ENCODE peak calls at places on chromosomes 5 and 9, in eight cellular contexts. E is skeletal muscle cell; X is ELF-1; B is CD4-positive, alpha-beta memory T cell; G is left kidney; F is HEK293T; W is GM19239; S is neural progenitor cell. Z is an unnamed sample.

GRCh38 chr5:72325566-72326297 is 5.6 kb downstream of the PTCD2 start:
- DNase-seq in E (peak), X (no peak), B (no peak), G (no peak), F (no peak), W (no peak), S (no peak), Z (no peak)

GRCh38 chr5:62259699-62260220 is 46.2 kb upstream of the KIF2A start:
- DNase-seq in E (no peak), X (no peak), B (no peak), G (peak), F (no peak), W (no peak), S (no peak), Z (no peak)

GRCh38 chr5:84113246-84114118 is 271.2 kb downstream of the EDIL3 start:
- DNase-seq in E (no peak), X (peak), B (no peak), G (no peak), F (no peak), W (no peak), S (peak), Z (no peak)

GRCh38 chr9:133509179-133510083 is 15.3 kb downstream of the MYMK start:
- DNase-seq in E (no peak), X (peak), B (peak), G (peak), F (peak), W (no peak), S (peak), Z (no peak)

GRCh38 chr9:105683688-105684275 is 10.6 kb upstream of the TMEM38B start:
- DNase-seq in E (no peak), X (no peak), B (no peak), G (no peak), F (no peak), W (no peak), S (no peak), Z (no peak)

GRCh38 chr9:37746448-37747270 is 6.9 kb upstream of the TRMT10B start:
- DNase-seq in E (no peak), X (no peak), B (no peak), G (no peak), F (no peak), W (no peak), S (no peak), Z (no peak)

GRCh38 chr5:127203818-127204217 is 86.8 kb upstream of the MEGF10 start:
- DNase-seq in E (peak), X (no peak), B (no peak), G (no peak), F (no peak), W (no peak), S (no peak), Z (peak)

GRCh38 chr9:35067056-35067455 is 5.4 kb downstream of the VCP start:
- DNase-seq in E (no peak), X (no peak), B (no peak), G (no peak), F (no peak), W (no peak), S (no peak), Z (no peak)

GRCh38 chr5:143403607-143404415 is at the start of gene NR3C1:
- DNase-seq in E (peak), X (peak), B (peak), G (peak), F (peak), W (peak), S (peak), Z (no peak)

GRCh38 chr5:179414459-179415215 is 69.4 kb upstream of the ADAMTS2 start:
- DNase-seq in E (no peak), X (no peak), B (no peak), G (peak), F (no peak), W (no peak), S (no peak), Z (no peak)

GRCh38 chr5:102511666-102512065 is 12.9 kb upstream of the SLCO6A1 start:
- DNase-seq in E (peak), X (no peak), B (no peak), G (no peak), F (no peak), W (no peak), S (no peak), Z (peak)

GRCh38 chr9:116984111-116984510 is 297.0 kb downstream of the TRIM32 start:
- DNase-seq in E (no peak), X (no peak), B (no peak), G (no peak), F (no peak), W (no peak), S (no peak), Z (no peak)

GRCh38 chr9:87882627-87883026 is at the start of gene SPATA31E1:
- DNase-seq in E (no peak), X (no peak), B (no peak), G (no peak), F (peak), W (no peak), S (peak), Z (no peak)

GRCh38 chr5:1468247-1468612 is 23.0 kb upstream of the SLC6A3 start:
- DNase-seq in E (no peak), X (peak), B (no peak), G (peak), F (peak), W (no peak), S (peak), Z (no peak)

GRCh38 chr9:89802809-89803355 is 198.1 kb downstream of the GADD45G start:
- DNase-seq in E (peak), X (no peak), B (no peak), G (no peak), F (no peak), W (no peak), S (no peak), Z (no peak)

GRCh38 chr5:174371600-174372094 is 326.1 kb downstream of the NSG2 start:
- DNase-seq in E (no peak), X (peak), B (no peak), G (no peak), F (peak), W (no peak), S (no peak), Z (no peak)

GRCh38 chr9:126893079-126893478 is 21.5 kb upstream of the RALGPS1 start:
- DNase-seq in E (no peak), X (no peak), B (no peak), G (peak), F (peak), W (no peak), S (no peak), Z (no peak)

GRCh38 chr9:124222918-124223720 is 34.6 kb upstream of the NEK6 start:
- DNase-seq in E (no peak), X (no peak), B (no peak), G (peak), F (no peak), W (no peak), S (no peak), Z (no peak)

GRCh38 chr9:113956901-113957777 is 81.0 kb downstream of the ZNF618 start:
- DNase-seq in E (no peak), X (no peak), B (no peak), G (peak), F (no peak), W (no peak), S (no peak), Z (no peak)

GRCh38 chr5:37875051-37875787 is 35.4 kb upstream of the GDNF start:
- DNase-seq in E (peak), X (no peak), B (no peak), G (no peak), F (no peak), W (no peak), S (no peak), Z (peak)

GRCh38 chr5:151104795-151105194 is 24.0 kb upstream of the TNIP1 start:
- DNase-seq in E (no peak), X (no peak), B (no peak), G (no peak), F (no peak), W (no peak), S (no peak), Z (no peak)

GRCh38 chr9:131097259-131097947 is 1.1 kb downstream of the AIF1L start:
- DNase-seq in E (no peak), X (peak), B (no peak), G (no peak), F (no peak), W (no peak), S (no peak), Z (no peak)

GRCh38 chr5:135154961-135155360 is 120.9 kb upstream of the PITX1 start:
- DNase-seq in E (no peak), X (no peak), B (no peak), G (no peak), F (no peak), W (no peak), S (no peak), Z (no peak)

GRCh38 chr9:71909887-71910601 is 949 bp downstream of the ABHD17B start:
- DNase-seq in E (no peak), X (peak), B (peak), G (peak), F (peak), W (no peak), S (peak), Z (no peak)

GRCh38 chr9:13719981-13720380 is 440.5 kb upstream of the MPDZ start:
- DNase-seq in E (peak), X (no peak), B (no peak), G (no peak), F (no peak), W (no peak), S (no peak), Z (peak)

GRCh38 chr5:58188287-58188651 is 271.6 kb downstream of the PLK2 start:
- DNase-seq in E (peak), X (peak), B (no peak), G (peak), F (no peak), W (no peak), S (peak), Z (peak)

GRCh38 chr5:174609116-174609515 is 115.3 kb upstream of the MSX2 start:
- DNase-seq in E (no peak), X (peak), B (no peak), G (no peak), F (no peak), W (no peak), S (no peak), Z (no peak)

GRCh38 chr9:130858734-130859705 is 24.0 kb downstream of the ABL1 start:
- DNase-seq in E (no peak), X (no peak), B (no peak), G (no peak), F (no peak), W (no peak), S (no peak), Z (no peak)

GRCh38 chr9:133972041-133972970 is 19.8 kb downstream of the VAV2 start:
- DNase-seq in E (no peak), X (peak), B (no peak), G (peak), F (no peak), W (no peak), S (no peak), Z (no peak)

GRCh38 chr5:124790261-124790894 is 43.9 kb upstream of the ZNF608 start:
- DNase-seq in E (peak), X (no peak), B (no peak), G (no peak), F (no peak), W (no peak), S (no peak), Z (no peak)

GRCh38 chr5:4868140-4868735 is 271.9 kb upstream of the ADAMTS16 start:
- DNase-seq in E (no peak), X (peak), B (no peak), G (peak), F (peak), W (peak), S (peak), Z (no peak)

GRCh38 chr9:131013771-131014676 is 5.0 kb downstream of the LAMC3 start:
- DNase-seq in E (no peak), X (no peak), B (no peak), G (peak), F (no peak), W (no peak), S (no peak), Z (no peak)

GRCh38 chr5:136058031-136058971 is 29.5 kb downstream of the TGFBI start:
- DNase-seq in E (peak), X (peak), B (no peak), G (peak), F (peak), W (no peak), S (peak), Z (peak)

GRCh38 chr5:179198865-179199645 is 138.9 kb downstream of the ZNF354C start:
- DNase-seq in E (no peak), X (no peak), B (no peak), G (peak), F (no peak), W (no peak), S (no peak), Z (no peak)

GRCh38 chr5:101260857-101261256 is 357.8 kb upstream of the ST8SIA4 start:
- DNase-seq in E (no peak), X (no peak), B (no peak), G (peak), F (no peak), W (no peak), S (no peak), Z (no peak)

GRCh38 chr5:170813231-170813630 is 29.7 kb downstream of the GABRP start:
- DNase-seq in E (no peak), X (no peak), B (no peak), G (no peak), F (no peak), W (no peak), S (no peak), Z (no peak)

GRCh38 chr5:32506251-32506661 is 61.7 kb upstream of the ZFR start:
- DNase-seq in E (no peak), X (peak), B (no peak), G (no peak), F (no peak), W (no peak), S (no peak), Z (no peak)

GRCh38 chr5:6402939-6403338 is 24.6 kb upstream of the MED10 start:
- DNase-seq in E (no peak), X (no peak), B (no peak), G (no peak), F (no peak), W (no peak), S (no peak), Z (no peak)

Z was measured in HS-5.